ENCODE peak calls at places on chromosomes 6 and 20, in five cellular contexts. K is activated T-helper 1 cell treated with Interleukin-2 at 50 U/mL for 16 hours, I is SK-MEL-5, B is NCI-H524, D is pancreas. G is an unnamed sample.

GRCh38 chr6:112780498-112781096 is 433.5 kb downstream of the RFPL4B start:
- DNase-seq in K (no peak), I (peak), D (no peak), B (peak), G (no peak)

GRCh38 chr20:18404172-18404571 is 62.7 kb downstream of the DZANK1 start:
- DNase-seq in I (no peak), K (no peak), B (no peak), D (no peak), G (no peak)

GRCh38 chr6:13811627-13812358 is 2.6 kb downstream of the MCUR1 start:
- DNase-seq in B (no peak), I (no peak), D (no peak), K (no peak), G (no peak)

GRCh38 chr6:107674995-107675738 is 148.9 kb downstream of the SCML4 start:
- DNase-seq in D (peak), I (peak), K (peak), B (peak), G (peak)

GRCh38 chr6:29887330-29887818 is 55.0 kb upstream of the HLA-A start:
- DNase-seq in K (peak), B (no peak), I (no peak), D (no peak), G (peak)

GRCh38 chr6:33824461-33825154 is 20.8 kb upstream of the MLN start:
- DNase-seq in B (no peak), D (no peak), K (no peak), I (peak), G (no peak)

GRCh38 chr6:105433723-105434122 is 30.8 kb upstream of the PREP start:
- DNase-seq in B (no peak), I (no peak), D (no peak), K (no peak), G (no peak)

GRCh38 chr6:109082178-109082577 is 12.5 kb downstream of the SESN1 start:
- DNase-seq in K (no peak), I (peak), D (no peak), B (no peak), G (no peak)

GRCh38 chr6:45092135-45092534 is 236.0 kb upstream of the RUNX2 start:
- DNase-seq in K (no peak), D (no peak), B (no peak), I (no peak), G (no peak)

GRCh38 chr20:5143856-5144255 is 17.0 kb downstream of the CDS2 start:
- DNase-seq in B (no peak), K (no peak), D (no peak), I (no peak), G (no peak)

GRCh38 chr20:18006684-18007083 is 37.9 kb downstream of the MGME1 start:
- DNase-seq in D (no peak), B (no peak), I (no peak), K (no peak), G (no peak)

GRCh38 chr6:15524736-15525401 is 138.0 kb downstream of the DTNBP1 start:
- DNase-seq in D (no peak), I (no peak), B (peak), K (no peak), G (no peak)

GRCh38 chr6:163263196-163263595 is 151.3 kb upstream of the QKI start:
- DNase-seq in I (peak), D (no peak), K (no peak), B (no peak), G (no peak)

GRCh38 chr6:158467923-158468322 is 92.0 kb upstream of the TMEM181 start:
- DNase-seq in K (no peak), I (no peak), D (no peak), B (peak), G (no peak)

GRCh38 chr20:10002871-10003270 is 31.9 kb upstream of the ANKEF1 start:
- DNase-seq in D (no peak), K (no peak), B (peak), I (no peak), G (no peak)

GRCh38 chr20:19462491-19462890 is 250.0 kb downstream of the SLC24A3 start:
- DNase-seq in D (no peak), K (no peak), I (no peak), B (no peak), G (no peak)

GRCh38 chr6:28182255-28182654 is 40.6 kb downstream of the ZKSCAN8 start:
- DNase-seq in D (no peak), B (no peak), I (no peak), K (no peak), G (no peak)

GRCh38 chr20:1897486-1897885 is 2.3 kb downstream of the SIRPA start:
- DNase-seq in K (no peak), B (no peak), D (no peak), I (peak), G (no peak)

GRCh38 chr6:107154131-107154906 is 39.0 kb upstream of the BEND3 start:
- DNase-seq in I (no peak), B (peak), D (no peak), K (no peak), G (no peak)

GRCh38 chr6:99334526-99335127 is 14.8 kb downstream of the FAXC start:
- DNase-seq in D (no peak), K (no peak), B (peak), I (peak), G (no peak)

GRCh38 chr20:33023439-33024262 is 7.8 kb upstream of the BPIFB6 start:
- DNase-seq in K (no peak), D (no peak), B (no peak), I (no peak), G (no peak)

GRCh38 chr6:87237804-87238203 is 82.4 kb downstream of the ZNF292 start:
- DNase-seq in K (no peak), D (no peak), I (peak), B (peak), G (no peak)

GRCh38 chr20:63664861-63665594 is 6.9 kb downstream of the RTEL1 start:
- DNase-seq in B (no peak), D (no peak), K (no peak), I (no peak), G (no peak)

GRCh38 chr6:7865811-7866210 is 44.8 kb downstream of the TXNDC5 start:
- DNase-seq in B (no peak), I (no peak), K (no peak), D (no peak), G (no peak)

GRCh38 chr6:105317607-105318533 is 85.0 kb downstream of the PREP start:
- DNase-seq in D (no peak), I (peak), K (no peak), B (peak), G (no peak)

GRCh38 chr20:21251278-21251677 is 51.9 kb upstream of the XRN2 start:
- DNase-seq in B (no peak), K (no peak), D (no peak), I (no peak), G (no peak)

GRCh38 chr6:8860671-8861070 is 425.3 kb upstream of the SLC35B3 start:
- DNase-seq in I (no peak), D (no peak), K (no peak), B (no peak), G (no peak)

GRCh38 chr20:63279931-63280330 is 7.3 kb downstream of the ARFGAP1 start:
- DNase-seq in K (no peak), D (peak), I (no peak), B (no peak), G (no peak)